ENCODE peak calls at places on chromosomes 6 and 20, in ten cellular contexts. T, X, P, A, U, J, W, S, K and L are unnamed samples.
A peak's percentile ranks its signal among the peaks of the same experiment; 100 is the strongest.

GRCh38 chr20:10978713-10979112 is 304.9 kb upstream of the JAG1 start:
- DNase-seq in J (no peak), U (no peak), T (no peak), X (no peak), P (no peak), A (no peak), K (no peak), W (no peak), S (no peak), L (no peak)

GRCh38 chr6:142846459-142846831 is 98.5 kb downstream of the HIVEP2 start:
- DNase-seq in P (no peak), U (no peak), A (no peak), W (no peak), X (peak; percentile 61), K (no peak), T (no peak), J (no peak), S (no peak), L (no peak)

GRCh38 chr20:5030348-5031205 is 29.3 kb upstream of the SLC23A2 start:
- DNase-seq in J (no peak), U (no peak), T (no peak), A (no peak), W (peak; percentile 16), X (no peak), S (no peak), K (no peak), P (no peak), L (no peak)

GRCh38 chr20:44394520-44395182 is 39.2 kb downstream of the HNF4A start:
- DNase-seq in U (peak; percentile 100), A (no peak), X (no peak), J (no peak), K (no peak), S (no peak), T (no peak), P (no peak), W (peak; percentile 86), L (no peak)

GRCh38 chr20:33518071-33518470 is 28.2 kb downstream of the CBFA2T2 start:
- DNase-seq in J (no peak), X (peak; percentile 75), S (no peak), W (no peak), U (no peak), T (no peak), P (no peak), K (no peak), A (no peak), L (peak; percentile 23)

GRCh38 chr6:148251286-148251685 is 91.4 kb upstream of the SASH1 start:
- DNase-seq in U (peak; percentile 37), T (no peak), S (no peak), J (no peak), W (no peak), K (no peak), A (no peak), X (peak; percentile 80), P (no peak), L (no peak)

GRCh38 chr6:25202505-25202904 is 76.7 kb upstream of the CARMIL1 start:
- DNase-seq in J (no peak), U (no peak), S (no peak), A (no peak), P (no peak), W (no peak), K (no peak), T (no peak), X (peak; percentile 89), L (no peak)

GRCh38 chr6:158653577-158654354 is 3.9 kb downstream of the SYTL3 start:
- DNase-seq in U (no peak), A (peak; percentile 92), K (no peak), X (peak; percentile 72), T (no peak), P (no peak), W (no peak), J (peak; percentile 71), S (peak; percentile 50), L (no peak)

DNA sequence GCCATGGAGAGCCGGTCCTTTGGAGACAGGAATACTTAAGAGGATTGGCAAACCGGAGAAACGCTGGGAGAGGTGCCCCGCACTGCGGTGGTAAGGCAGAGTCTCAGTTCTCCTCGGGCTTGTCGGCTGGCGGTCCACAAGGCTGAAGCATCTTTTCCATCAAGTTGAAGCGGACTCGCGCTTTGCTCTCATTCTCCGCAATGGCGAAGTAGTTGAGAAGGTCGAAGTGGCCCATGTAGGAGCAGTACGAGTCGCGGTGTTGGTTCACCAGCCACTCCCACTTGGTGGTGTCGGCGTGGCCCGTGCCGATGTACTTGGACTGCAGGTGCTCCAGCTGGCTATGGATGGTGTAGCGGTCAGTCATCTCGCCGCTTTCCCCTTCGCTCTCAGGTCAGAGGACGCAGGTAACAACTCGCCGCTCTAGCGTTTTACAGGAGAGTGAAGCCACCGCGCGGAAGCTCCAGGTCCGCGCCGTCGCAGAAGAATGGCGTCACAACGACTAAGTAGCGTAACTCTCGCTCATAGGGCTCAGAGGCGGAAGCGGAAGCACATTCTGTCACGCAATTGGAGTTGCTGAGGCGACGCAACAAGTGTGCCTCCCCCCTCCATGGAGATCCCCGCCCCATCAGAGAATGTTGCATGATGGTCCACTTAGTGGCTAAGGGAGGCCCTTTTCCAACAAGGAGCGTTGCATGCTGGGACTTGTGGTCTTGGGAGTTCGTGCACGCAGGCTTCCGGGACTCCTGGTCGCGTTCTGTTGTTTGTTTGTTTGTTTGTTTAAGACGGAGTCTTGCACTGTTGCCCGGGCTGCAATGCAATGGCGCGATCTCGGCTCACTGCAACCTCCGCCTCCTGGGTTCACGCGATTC is at the start of gene SF3B5:
- DNase-seq in P (peak; percentile 100), T (peak; percentile 61), S (peak; percentile 99), A (peak; percentile 100), X (peak; percentile 100), K (peak; percentile 96), U (peak; percentile 100), W (peak; percentile 98), J (peak; percentile 99), L (peak; percentile 51)
- TF ChIP-seq POLR2A in P (peak; percentile 84), T (peak; percentile 98), S (peak; percentile 62), A (peak; percentile 51), X (peak; percentile 90), K (peak; percentile 98), U (peak; percentile 99), W (peak; percentile 70), J (no peak), L (peak; percentile 82)

GRCh38 chr20:31673943-31674463 is 36.3 kb downstream of the COX4I2 start:
- DNase-seq in P (no peak), S (no peak), U (no peak), A (no peak), T (no peak), W (no peak), J (no peak), K (no peak), X (no peak), L (no peak)

GRCh38 chr20:31676534-31677030 is 38.9 kb downstream of the COX4I2 start:
- DNase-seq in P (no peak), W (no peak), J (no peak), K (no peak), T (no peak), X (no peak), S (no peak), A (no peak), U (no peak), L (no peak)

GRCh38 chr20:31675828-31676533 is 38.3 kb downstream of the COX4I2 start:
- DNase-seq in U (no peak), P (no peak), A (no peak), J (no peak), S (no peak), K (no peak), W (peak; percentile 52), T (no peak), X (peak; percentile 25), L (peak; percentile 39)

GRCh38 chr20:31673435-31673834 is 35.7 kb downstream of the COX4I2 start:
- DNase-seq in U (no peak), P (no peak), T (no peak), J (no peak), S (no peak), K (no peak), W (no peak), X (no peak), A (no peak), L (no peak)

DNA sequence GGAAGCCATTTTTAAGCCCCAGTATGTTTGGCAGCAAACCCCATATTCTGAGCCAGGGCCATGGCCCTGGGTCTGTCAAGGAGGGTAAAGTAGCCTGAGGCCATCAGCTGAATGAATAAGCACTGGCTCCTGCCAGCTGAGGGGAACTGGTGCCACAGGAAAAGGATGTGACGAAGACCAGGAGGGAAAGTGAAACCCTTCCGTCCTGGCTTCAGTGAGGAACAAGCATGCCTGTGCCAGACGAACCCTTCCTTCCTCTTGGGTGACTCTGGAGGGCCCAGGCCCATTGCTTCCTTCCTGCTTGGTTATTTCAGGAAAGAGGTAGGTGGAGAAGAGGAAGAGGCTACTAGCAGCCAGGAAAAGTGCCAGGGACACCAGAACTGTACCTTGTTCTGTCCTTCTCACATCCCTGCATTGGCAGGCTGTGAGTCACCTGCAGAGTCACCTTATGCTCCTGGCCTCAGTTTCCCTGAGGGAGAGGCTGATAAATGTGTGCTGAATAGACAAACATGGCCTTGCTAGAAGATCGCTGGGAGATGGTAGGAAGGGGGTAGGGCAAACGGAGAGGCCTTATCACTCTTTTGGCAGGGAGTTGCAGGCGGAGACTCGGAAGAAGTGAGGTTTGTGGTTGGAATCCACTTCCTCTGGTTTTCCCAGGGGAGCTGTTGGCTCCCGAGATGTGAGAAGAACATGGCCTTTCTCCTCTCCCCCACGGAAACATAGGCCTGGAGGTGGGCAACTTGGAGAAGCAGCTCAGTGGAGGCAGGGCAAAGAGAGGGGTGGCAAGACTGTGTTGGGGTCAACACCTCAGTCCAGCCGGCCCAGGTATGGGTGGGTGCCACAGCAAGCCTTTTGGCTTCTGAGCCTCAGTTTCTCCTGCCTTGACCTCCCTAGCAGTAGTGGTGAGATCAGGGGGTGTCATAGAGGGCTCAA is 37.4 kb downstream of the COX4I2 start:
- DNase-seq in K (no peak), W (peak; percentile 58), X (peak; percentile 64), T (no peak), P (no peak), A (no peak), J (peak; percentile 82), U (no peak), S (peak; percentile 83), L (peak; percentile 51)
- TF ChIP-seq POLR2A in K (no peak), W (no peak), X (no peak), T (peak; percentile 64), P (no peak), A (no peak), J (no peak), U (no peak), S (no peak), L (no peak)

GRCh38 chr6:27892596-27893058 is 19.6 kb downstream of the OR2B2 start:
- DNase-seq in K (no peak), J (no peak), X (peak; percentile 27), U (no peak), A (no peak), T (no peak), P (peak; percentile 34), W (no peak), S (no peak), L (no peak)

GRCh38 chr6:27893836-27894807 is 18.1 kb downstream of the OR2B2 start:
- DNase-seq in X (peak; percentile 94), S (peak; percentile 89), K (no peak), A (peak; percentile 96), U (peak; percentile 98), T (no peak), W (peak; percentile 74), J (peak; percentile 93), P (peak; percentile 91), L (no peak)

GRCh38 chr6:27893059-27893835 is 18.9 kb downstream of the OR2B2 start:
- DNase-seq in W (no peak), T (no peak), A (peak; percentile 94), K (peak; percentile 96), J (peak; percentile 87), S (peak; percentile 72), U (peak; percentile 99), X (peak; percentile 99), P (peak; percentile 99), L (peak; percentile 71)

GRCh38 chr6:27896398-27896796 is 15.8 kb downstream of the OR2B2 start:
- DNase-seq in A (no peak), W (no peak), K (no peak), P (no peak), J (no peak), U (no peak), X (no peak), S (no peak), T (no peak), L (no peak)

DNA sequence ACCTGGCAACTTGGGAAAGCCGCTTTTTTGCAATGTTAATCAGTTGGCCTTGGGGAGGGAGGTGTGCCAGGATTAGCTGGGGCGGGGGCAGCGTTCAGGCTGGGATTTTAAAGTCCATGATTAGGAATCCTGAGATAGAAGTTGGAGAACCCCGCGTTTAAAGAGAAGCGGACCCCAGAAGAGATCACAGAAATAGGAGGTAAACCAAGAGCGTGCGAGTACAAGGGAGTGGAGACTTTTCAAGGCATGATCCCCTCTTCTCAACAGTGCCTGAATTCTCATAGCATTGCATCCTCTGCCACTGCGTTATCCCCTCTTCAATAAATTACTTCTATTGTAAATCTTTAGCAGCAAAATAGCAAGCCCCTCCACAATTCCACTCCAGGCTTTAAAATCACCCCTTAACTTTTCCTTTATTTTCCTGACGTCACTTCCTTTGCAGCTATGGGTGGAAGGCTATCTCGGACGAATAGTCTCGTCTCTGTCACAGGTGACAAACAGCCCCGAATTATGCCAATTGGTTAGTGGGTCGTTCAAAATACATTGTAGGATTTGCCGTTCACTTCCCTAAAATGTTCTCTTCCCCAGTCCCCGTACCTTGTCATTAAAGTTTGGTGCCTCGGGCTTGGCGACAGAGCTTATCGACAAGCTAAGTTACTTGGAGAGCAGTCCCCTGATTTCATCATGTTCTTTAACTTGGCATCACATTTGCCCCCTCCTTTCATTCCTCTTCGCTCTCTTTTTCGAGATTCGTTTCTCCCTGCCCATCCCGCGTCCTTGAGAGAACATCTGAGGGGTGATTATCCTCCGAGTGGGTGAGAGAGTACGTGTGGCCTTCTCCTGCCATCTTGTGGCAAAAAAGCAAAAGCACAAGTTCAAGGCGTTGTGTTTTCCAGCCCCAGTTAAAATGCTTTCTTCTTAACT is 17.1 kb downstream of the OR2B2 start:
- DNase-seq in U (peak; percentile 85), X (peak; percentile 88), P (peak; percentile 81), K (no peak), J (peak; percentile 62), W (peak; percentile 51), S (peak; percentile 63), T (no peak), A (no peak), L (no peak)
- TF ChIP-seq POLR2A in U (peak; percentile 30), X (no peak), P (peak; percentile 56), K (peak; percentile 97), J (no peak), W (peak; percentile 32), S (no peak), T (no peak), A (no peak), L (no peak)

GRCh38 chr6:156778615-156779205 is 1.5 kb downstream of the ARID1B start:
- DNase-seq in S (peak; percentile 71), T (no peak), X (no peak), W (peak; percentile 55), K (peak; percentile 64), U (peak; percentile 34), J (peak; percentile 74), P (no peak), A (no peak), L (no peak)
- TF ChIP-seq POLR2A in S (peak; percentile 30), T (no peak), X (no peak), W (peak; percentile 20), K (peak; percentile 43), U (no peak), J (no peak), P (no peak), A (no peak), L (peak; percentile 21)